ENCODE peak calls at places on chromosome 4, in seven cellular contexts. I, F, X, J, S, Q and A are unnamed samples.

GRCh38 chr4:1992468-1993168 is 16.2 kb downstream of the NELFA start:
- DNase-seq in I (no peak), F (peak), X (no peak), J (peak), S (peak), Q (peak), A (no peak)

GRCh38 chr4:78343682-78344081 is 207.9 kb upstream of the ANXA3 start:
- DNase-seq in I (no peak), F (no peak), X (no peak), J (no peak), S (peak), Q (no peak), A (no peak)

GRCh38 chr4:116005806-116006088 is 892.3 kb upstream of the NDST4 start:
- DNase-seq in I (no peak), F (no peak), X (no peak), J (no peak), S (no peak), Q (no peak), A (no peak)

GRCh38 chr4:176927664-176928063 is 134.9 kb upstream of the VEGFC start:
- DNase-seq in I (peak), F (no peak), X (no peak), J (peak), S (peak), Q (no peak), A (no peak)

GRCh38 chr4:152106781-152107321 is 346.0 kb upstream of the GATB start:
- DNase-seq in I (no peak), F (no peak), X (no peak), J (no peak), S (peak), Q (no peak), A (no peak)

GRCh38 chr4:5728451-5728850 is 17.4 kb downstream of the EVC start:
- DNase-seq in I (no peak), F (no peak), X (no peak), J (no peak), S (no peak), Q (no peak), A (no peak)

GRCh38 chr4:104752337-104752736 is 257.6 kb upstream of the CXXC4 start:
- DNase-seq in I (no peak), F (no peak), X (peak), J (peak), S (no peak), Q (no peak), A (peak)

GRCh38 chr4:80948161-80948560 is 82.3 kb upstream of the BMP3 start:
- DNase-seq in I (no peak), F (no peak), X (no peak), J (peak), S (no peak), Q (no peak), A (no peak)

GRCh38 chr4:78225236-78225635 is 168.1 kb downstream of the FRAS1 start:
- DNase-seq in I (no peak), F (no peak), X (no peak), J (no peak), S (no peak), Q (no peak), A (no peak)

GRCh38 chr4:98771959-98772619 is 113.7 kb upstream of the TSPAN5 start:
- DNase-seq in I (no peak), F (no peak), X (no peak), J (no peak), S (no peak), Q (no peak), A (no peak)

GRCh38 chr4:113101669-113102068 is 52.2 kb downstream of the ANK2 start:
- DNase-seq in I (peak), F (no peak), X (no peak), J (peak), S (peak), Q (no peak), A (no peak)

GRCh38 chr4:41363384-41363981 is 106.8 kb downstream of the UCHL1 start:
- DNase-seq in I (no peak), F (peak), X (no peak), J (peak), S (peak), Q (no peak), A (no peak)

DNA sequence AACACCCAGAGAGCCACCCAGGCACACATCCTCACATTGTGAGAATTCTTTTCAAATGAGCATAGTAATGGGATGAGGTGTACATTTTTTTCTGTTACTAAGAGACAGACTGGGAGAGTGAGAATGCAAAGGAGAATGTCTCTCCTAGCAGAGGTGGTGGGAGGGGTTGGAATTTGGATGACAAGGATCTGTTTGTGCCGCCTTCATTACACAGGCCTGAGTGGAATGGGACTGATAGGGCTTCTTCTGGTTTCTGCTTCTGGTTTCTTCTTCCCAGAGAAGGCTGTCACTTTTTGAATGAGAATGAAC is 55.3 kb downstream of the C4orf51 start:
- DNase-seq in I (peak), F (no peak), X (no peak), J (peak), S (peak), Q (no peak), A (no peak)
- H3K4me3 ChIP-seq in I (no peak), F (no peak), X (no peak), J (peak), S (no peak), Q (no peak), A (no peak)

GRCh38 chr4:175440776-175441175 is 371.3 kb downstream of the GPM6A start:
- DNase-seq in I (no peak), F (no peak), X (no peak), J (peak), S (no peak), Q (no peak), A (no peak)

GRCh38 chr4:175447006-175447405 is 365.1 kb downstream of the GPM6A start:
- DNase-seq in I (no peak), F (no peak), X (no peak), J (no peak), S (no peak), Q (no peak), A (no peak)

GRCh38 chr4:175444512-175444911 is 367.6 kb downstream of the GPM6A start:
- DNase-seq in I (no peak), F (no peak), X (no peak), J (no peak), S (no peak), Q (no peak), A (no peak)

GRCh38 chr4:175441256-175441655 is 370.8 kb downstream of the GPM6A start:
- DNase-seq in I (no peak), F (no peak), X (no peak), J (no peak), S (no peak), Q (no peak), A (no peak)

GRCh38 chr4:175443547-175443946 is 368.5 kb downstream of the GPM6A start:
- DNase-seq in I (no peak), F (no peak), X (no peak), J (peak), S (no peak), Q (no peak), A (no peak)
- TF ChIP-seq CTCF in I (peak), F (peak), X (no peak), J (peak), S (no peak), Q (no peak), A (no peak)

DNA sequence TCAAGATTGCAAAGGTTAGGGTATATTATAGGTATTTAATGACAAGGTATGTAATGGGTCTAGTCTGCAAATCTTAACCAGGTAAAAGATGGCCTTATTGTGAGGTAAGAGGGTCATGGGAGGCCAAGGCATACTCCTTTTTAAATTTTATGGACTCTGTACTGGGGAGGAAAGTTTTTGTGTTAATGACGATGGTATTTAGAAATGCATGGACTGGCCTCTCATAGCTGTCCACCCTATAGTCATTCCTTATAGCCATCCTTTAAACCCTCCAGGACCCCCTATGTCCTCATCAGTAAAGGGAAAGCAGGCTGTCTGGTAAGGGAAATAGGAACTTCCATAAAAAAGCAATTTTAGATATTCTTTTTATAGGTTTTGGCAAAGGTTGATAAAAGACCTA is 1.5 kb downstream of the AIMP1 start:
- DNase-seq in I (no peak), F (no peak), X (no peak), J (no peak), S (no peak), Q (no peak), A (no peak)
- H3K4me3 ChIP-seq in I (peak), F (peak), X (peak), J (peak), S (no peak), Q (no peak), A (peak)

DNA sequence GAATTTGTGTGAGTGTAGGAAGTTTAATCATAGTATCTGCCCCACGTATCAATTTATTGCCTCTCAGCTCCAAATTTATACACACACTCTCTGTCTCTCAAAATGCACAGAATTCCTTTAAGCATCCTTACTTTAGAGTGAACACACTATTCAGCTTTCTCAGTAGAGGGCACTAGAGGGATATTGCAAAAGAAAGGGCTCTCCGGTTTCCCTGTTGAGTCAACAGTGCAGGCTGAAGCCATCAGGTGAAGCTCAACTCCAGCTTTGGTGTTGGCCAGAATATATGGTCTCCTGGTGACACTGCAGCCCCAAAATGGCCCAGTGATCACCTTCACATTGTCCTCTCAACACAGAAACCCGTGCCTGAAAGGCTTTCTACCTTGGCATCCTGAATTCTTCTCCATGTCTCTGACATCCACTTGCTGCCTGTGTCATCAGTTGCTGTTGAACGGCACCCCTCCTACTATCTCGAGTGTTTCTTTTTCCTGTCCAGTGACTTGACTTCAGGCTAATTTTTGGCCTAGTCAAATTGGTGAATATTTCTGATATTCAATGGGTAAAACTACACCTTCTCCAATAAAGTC is 670.5 kb downstream of the GABRG1 start:
- DNase-seq in I (no peak), F (peak), X (no peak), J (no peak), S (peak), Q (no peak), A (peak)
- TF ChIP-seq CTCF in I (no peak), F (peak), X (peak), J (no peak), S (peak), Q (no peak), A (peak)

DNA sequence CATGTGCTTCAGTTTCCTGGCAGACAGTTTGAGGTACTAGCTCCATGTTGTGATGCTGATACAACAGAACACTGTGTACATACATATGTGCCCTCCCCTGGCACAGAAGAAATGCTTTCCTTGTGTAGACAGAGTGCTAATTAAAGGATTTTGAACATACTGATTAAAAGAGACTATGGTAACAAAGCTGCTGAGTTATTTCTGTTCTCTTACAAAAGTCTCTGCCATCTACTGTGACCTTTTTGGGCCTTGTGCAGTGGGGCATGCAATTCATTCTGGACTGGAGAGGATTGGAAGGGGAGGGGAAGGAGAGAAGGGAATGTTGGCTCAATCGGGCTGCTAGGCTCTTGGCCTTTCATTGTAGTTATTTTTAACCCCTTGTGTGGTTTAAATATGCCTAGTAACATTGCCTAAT is 6.0 kb downstream of the PDLIM5 start:
- DNase-seq in I (no peak), F (no peak), X (no peak), J (no peak), S (peak), Q (no peak), A (no peak)
- H3K4me3 ChIP-seq in I (no peak), F (peak), X (no peak), J (no peak), S (peak), Q (no peak), A (no peak)